ENCODE peak calls at places on chromosomes 7 and 10, in six cellular contexts. One of them, this sample, is unnamed. For H3K4me1, the result is how much of the 10 kb centered on the place peaks cover.

GRCh38 chr10:122279725-122280141 is 8.6 kb downstream of the BTBD16 start:
- DNase-seq in HCT116: peak
- DNase-seq in heart left ventricle: peak
- DNase-seq in Panc1: no peak
- DNase-seq in tibial artery: no peak
- DNase-seq in mucosa of descending colon: no peak
- DNase-seq in this sample: no peak

GRCh38 chr10:60728056-60728455 is 50.2 kb upstream of the CDK1 start:
- DNase-seq in HCT116: no peak
- DNase-seq in heart left ventricle: no peak
- DNase-seq in Panc1: no peak
- DNase-seq in tibial artery: no peak
- DNase-seq in mucosa of descending colon: no peak
- DNase-seq in this sample: peak

GRCh38 chr7:78924581-78924980 is 528.9 kb downstream of the MAGI2 start:
- DNase-seq in HCT116: peak
- DNase-seq in heart left ventricle: no peak
- DNase-seq in Panc1: no peak
- DNase-seq in tibial artery: no peak
- DNase-seq in mucosa of descending colon: no peak
- DNase-seq in this sample: no peak

GRCh38 chr7:151233111-151233701 is 923 bp downstream of the CHPF2 start:
- DNase-seq in HCT116: no peak
- DNase-seq in heart left ventricle: no peak
- DNase-seq in Panc1: no peak
- DNase-seq in tibial artery: no peak
- DNase-seq in mucosa of descending colon: peak
- DNase-seq in this sample: no peak

GRCh38 chr10:97771055-97771811 is 566 bp downstream of the SFRP5 start:
- DNase-seq in HCT116: no peak
- DNase-seq in heart left ventricle: no peak
- DNase-seq in Panc1: no peak
- DNase-seq in tibial artery: no peak
- DNase-seq in mucosa of descending colon: peak
- DNase-seq in this sample: no peak

GRCh38 chr10:30502266-30503058 is 68.5 kb downstream of the MAP3K8 start:
- DNase-seq in HCT116: no peak
- DNase-seq in heart left ventricle: no peak
- DNase-seq in Panc1: no peak
- DNase-seq in tibial artery: peak
- DNase-seq in mucosa of descending colon: peak
- DNase-seq in this sample: no peak

GRCh38 chr10:7135188-7135587 is 275.6 kb downstream of the SFMBT2 start:
- DNase-seq in HCT116: no peak
- DNase-seq in heart left ventricle: no peak
- DNase-seq in Panc1: no peak
- DNase-seq in tibial artery: no peak
- DNase-seq in mucosa of descending colon: no peak
- DNase-seq in this sample: no peak

GRCh38 chr10:31602541-31603244 is 283.7 kb downstream of the ZEB1 start:
- DNase-seq in HCT116: no peak
- DNase-seq in heart left ventricle: peak
- DNase-seq in Panc1: no peak
- DNase-seq in tibial artery: peak
- DNase-seq in mucosa of descending colon: peak
- DNase-seq in this sample: peak

GRCh38 chr7:22853674-22854157 is 31.1 kb upstream of the TOMM7 start:
- DNase-seq in HCT116: peak
- DNase-seq in heart left ventricle: no peak
- DNase-seq in Panc1: no peak
- DNase-seq in tibial artery: peak
- DNase-seq in mucosa of descending colon: no peak
- DNase-seq in this sample: no peak

GRCh38 chr7:6299774-6300173 is 27.4 kb upstream of the CYTH3 start:
- DNase-seq in HCT116: no peak
- DNase-seq in heart left ventricle: no peak
- DNase-seq in Panc1: no peak
- DNase-seq in tibial artery: no peak
- DNase-seq in mucosa of descending colon: peak
- DNase-seq in this sample: no peak

GRCh38 chr10:129501652-129502436 is 34.8 kb downstream of the MGMT start:
- DNase-seq in HCT116: no peak
- DNase-seq in heart left ventricle: no peak
- DNase-seq in Panc1: no peak
- DNase-seq in tibial artery: no peak
- DNase-seq in mucosa of descending colon: no peak
- DNase-seq in this sample: peak

GRCh38 chr10:99457808-99458207 is 27.4 kb upstream of the GOT1 start:
- DNase-seq in HCT116: no peak
- DNase-seq in heart left ventricle: no peak
- DNase-seq in Panc1: no peak
- DNase-seq in tibial artery: no peak
- DNase-seq in mucosa of descending colon: no peak
- DNase-seq in this sample: no peak

GRCh38 chr7:84271550-84271949 is 77.0 kb upstream of the SEMA3A start:
- DNase-seq in HCT116: no peak
- DNase-seq in heart left ventricle: no peak
- DNase-seq in Panc1: no peak
- DNase-seq in tibial artery: no peak
- DNase-seq in mucosa of descending colon: no peak
- DNase-seq in this sample: no peak
- H3K4me1 ChIP-seq in HCT116: under half
- H3K4me1 ChIP-seq in heart left ventricle: under half
- H3K4me1 ChIP-seq in Panc1: under half
- H3K4me1 ChIP-seq in tibial artery: under half
- H3K4me1 ChIP-seq in mucosa of descending colon: under half
- H3K4me1 ChIP-seq in this sample: under half

DNA sequence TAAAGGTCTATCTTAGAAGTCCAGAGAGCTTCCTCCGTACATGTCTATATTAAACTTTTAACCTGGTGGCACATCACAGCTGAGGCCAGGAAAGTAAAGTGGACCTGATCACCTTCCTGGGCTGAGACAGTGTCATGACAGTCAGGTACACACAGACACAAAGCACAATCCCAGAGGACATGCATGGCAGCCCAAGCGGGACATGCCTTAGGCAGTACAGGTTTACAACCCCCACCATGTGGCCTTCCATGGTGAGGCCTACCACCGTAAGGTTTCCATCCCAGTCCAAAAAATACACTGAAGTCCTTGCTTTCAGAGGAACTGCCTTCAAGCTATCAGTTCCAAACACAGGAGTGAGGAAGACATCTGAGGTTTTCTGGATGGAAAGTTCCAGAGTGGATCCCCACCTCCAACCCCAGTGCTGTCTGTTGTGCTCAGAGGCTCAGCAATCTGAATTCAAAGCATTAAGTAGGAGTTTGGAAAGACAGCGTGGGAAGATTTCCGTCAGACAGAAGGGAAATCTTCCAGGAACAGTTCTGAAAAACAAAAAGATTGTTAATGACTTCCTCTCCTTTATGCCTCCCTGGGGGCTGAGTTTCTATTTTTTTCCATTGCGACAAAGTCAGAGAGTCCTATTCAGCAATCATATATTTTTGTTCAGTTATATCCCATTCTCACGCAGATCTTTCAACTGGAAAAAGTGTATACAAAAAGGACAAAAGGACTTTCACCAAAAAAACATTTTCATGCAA is 20.1 kb downstream of the IFIT3 start:
- DNase-seq in HCT116: no peak
- DNase-seq in heart left ventricle: peak
- DNase-seq in Panc1: no peak
- DNase-seq in tibial artery: no peak
- DNase-seq in mucosa of descending colon: no peak
- DNase-seq in this sample: no peak
- H3K4me1 ChIP-seq in HCT116: under half
- H3K4me1 ChIP-seq in heart left ventricle: half or more
- H3K4me1 ChIP-seq in Panc1: under half
- H3K4me1 ChIP-seq in tibial artery: under half
- H3K4me1 ChIP-seq in mucosa of descending colon: under half
- H3K4me1 ChIP-seq in this sample: under half

DNA sequence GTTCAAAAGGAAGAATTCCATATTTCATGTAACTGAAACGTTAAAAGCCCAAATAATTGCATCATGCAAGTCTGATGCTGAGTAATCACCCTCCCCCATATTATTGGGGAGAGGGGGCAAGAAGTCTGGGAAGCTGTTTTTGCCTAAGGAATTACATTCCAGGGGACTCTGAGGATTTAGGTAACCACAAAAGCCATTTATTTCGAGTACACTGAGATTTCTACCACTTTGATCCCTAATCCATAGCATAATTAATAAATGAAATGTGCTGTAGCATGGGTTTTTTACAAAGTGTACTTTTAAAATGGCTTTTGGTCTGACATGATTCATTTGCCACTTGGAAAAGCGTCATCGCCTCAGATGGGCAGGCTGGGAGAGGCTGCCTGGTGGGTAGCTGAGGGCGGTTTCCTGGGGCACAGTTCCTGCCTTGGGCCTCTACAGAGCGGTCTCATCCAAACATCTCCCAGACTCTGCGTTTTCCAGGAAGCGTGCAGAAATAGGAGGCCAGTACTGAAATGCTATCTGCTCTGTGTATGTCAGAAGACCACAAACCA is 106.5 kb downstream of the TCF7L2 start:
- DNase-seq in HCT116: no peak
- DNase-seq in heart left ventricle: no peak
- DNase-seq in Panc1: no peak
- DNase-seq in tibial artery: no peak
- DNase-seq in mucosa of descending colon: no peak
- DNase-seq in this sample: no peak
- H3K4me1 ChIP-seq in HCT116: half or more
- H3K4me1 ChIP-seq in heart left ventricle: half or more
- H3K4me1 ChIP-seq in Panc1: half or more
- H3K4me1 ChIP-seq in tibial artery: half or more
- H3K4me1 ChIP-seq in mucosa of descending colon: under half
- H3K4me1 ChIP-seq in this sample: under half

GRCh38 chr10:42680267-42680666 is 41.9 kb upstream of the ZNF33B start:
- DNase-seq in HCT116: no peak
- DNase-seq in heart left ventricle: no peak
- DNase-seq in Panc1: no peak
- DNase-seq in tibial artery: no peak
- DNase-seq in mucosa of descending colon: no peak
- DNase-seq in this sample: no peak
- H3K4me1 ChIP-seq in HCT116: under half
- H3K4me1 ChIP-seq in heart left ventricle: under half
- H3K4me1 ChIP-seq in Panc1: under half
- H3K4me1 ChIP-seq in tibial artery: under half
- H3K4me1 ChIP-seq in mucosa of descending colon: under half
- H3K4me1 ChIP-seq in this sample: under half

GRCh38 chr10:124705817-124706461 is 38.2 kb downstream of the FAM53B start:
- DNase-seq in HCT116: no peak
- DNase-seq in heart left ventricle: no peak
- DNase-seq in Panc1: no peak
- DNase-seq in tibial artery: no peak
- DNase-seq in mucosa of descending colon: no peak
- DNase-seq in this sample: no peak
- H3K4me1 ChIP-seq in HCT116: under half
- H3K4me1 ChIP-seq in heart left ventricle: half or more
- H3K4me1 ChIP-seq in Panc1: under half
- H3K4me1 ChIP-seq in tibial artery: under half
- H3K4me1 ChIP-seq in mucosa of descending colon: half or more
- H3K4me1 ChIP-seq in this sample: under half

DNA sequence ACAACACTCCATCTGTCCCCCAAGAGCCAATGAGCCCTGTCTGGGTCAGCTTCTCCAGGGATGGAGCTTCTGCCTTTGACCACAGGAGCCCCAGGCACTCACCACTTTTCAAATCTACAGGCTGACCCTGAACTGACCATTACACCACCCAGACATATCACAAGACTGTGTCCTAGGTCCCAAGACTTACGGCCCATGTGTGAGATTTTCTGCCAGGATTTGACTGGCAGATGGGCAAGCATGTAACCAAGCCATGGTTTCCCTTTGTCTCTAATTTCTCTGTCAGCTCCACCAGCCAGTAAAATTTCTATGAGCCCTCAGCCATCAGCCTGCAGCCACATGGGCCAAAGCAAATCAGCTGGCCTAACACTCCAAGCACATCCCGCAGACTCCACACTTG is 92.5 kb downstream of the SH3PXD2A start:
- DNase-seq in HCT116: no peak
- DNase-seq in heart left ventricle: no peak
- DNase-seq in Panc1: no peak
- DNase-seq in tibial artery: no peak
- DNase-seq in mucosa of descending colon: no peak
- DNase-seq in this sample: no peak
- H3K4me1 ChIP-seq in HCT116: under half
- H3K4me1 ChIP-seq in heart left ventricle: half or more
- H3K4me1 ChIP-seq in Panc1: under half
- H3K4me1 ChIP-seq in tibial artery: under half
- H3K4me1 ChIP-seq in mucosa of descending colon: under half
- H3K4me1 ChIP-seq in this sample: half or more

DNA sequence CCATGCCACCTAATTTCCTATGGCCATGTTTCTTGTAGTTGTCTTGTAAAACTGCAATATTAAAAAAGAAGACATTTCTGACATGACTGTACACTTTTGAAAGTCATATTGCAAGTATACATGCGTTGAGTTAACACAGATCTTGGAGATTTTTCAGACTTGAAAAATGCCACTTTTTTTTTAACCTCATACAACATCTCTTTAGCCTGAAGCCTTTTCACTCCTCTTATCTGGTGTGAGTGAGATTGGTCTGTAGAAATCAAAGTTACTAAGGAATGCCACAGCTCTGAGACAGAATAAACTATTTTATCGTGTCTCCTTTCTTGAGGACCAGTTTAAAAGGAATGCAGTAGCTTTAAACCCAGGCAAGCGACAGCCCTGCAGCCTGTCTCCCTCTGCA is 43.9 kb upstream of the NEUROD6 start:
- DNase-seq in HCT116: no peak
- DNase-seq in heart left ventricle: no peak
- DNase-seq in Panc1: no peak
- DNase-seq in tibial artery: no peak
- DNase-seq in mucosa of descending colon: no peak
- DNase-seq in this sample: no peak
- H3K4me1 ChIP-seq in HCT116: under half
- H3K4me1 ChIP-seq in heart left ventricle: under half
- H3K4me1 ChIP-seq in Panc1: under half
- H3K4me1 ChIP-seq in tibial artery: under half
- H3K4me1 ChIP-seq in mucosa of descending colon: under half
- H3K4me1 ChIP-seq in this sample: under half